ENCODE peak calls at places on chromosome 10, in five cellular contexts. One of them, this sample, is unnamed.

GRCh38 chr10:13173619-13174018 is 12.3 kb downstream of the MCM10 start:
- DNase-seq in neural progenitor cell: no peak
- DNase-seq in effector CD4-positive, alpha-beta T cell: no peak
- DNase-seq in cortex of kidney: no peak
- DNase-seq in naive thymus-derived CD8-positive, alpha-beta T cell: no peak
- DNase-seq in this sample: no peak

GRCh38 chr10:112375721-112376577 is 2.0 kb downstream of the ACSL5 start:
- DNase-seq in neural progenitor cell: no peak
- DNase-seq in effector CD4-positive, alpha-beta T cell: peak
- DNase-seq in cortex of kidney: no peak
- DNase-seq in naive thymus-derived CD8-positive, alpha-beta T cell: no peak
- DNase-seq in this sample: peak

GRCh38 chr10:123150986-123151738 is 3.0 kb upstream of the BUB3 start:
- DNase-seq in neural progenitor cell: peak
- DNase-seq in effector CD4-positive, alpha-beta T cell: no peak
- DNase-seq in cortex of kidney: no peak
- DNase-seq in naive thymus-derived CD8-positive, alpha-beta T cell: no peak
- DNase-seq in this sample: no peak

GRCh38 chr10:116679351-116679750 is 58.6 kb downstream of the PNLIPRP2 start:
- DNase-seq in neural progenitor cell: no peak
- DNase-seq in effector CD4-positive, alpha-beta T cell: no peak
- DNase-seq in cortex of kidney: no peak
- DNase-seq in naive thymus-derived CD8-positive, alpha-beta T cell: no peak
- DNase-seq in this sample: no peak

GRCh38 chr10:28266449-28267224 is 36.2 kb downstream of the MPP7 start:
- DNase-seq in neural progenitor cell: no peak
- DNase-seq in effector CD4-positive, alpha-beta T cell: no peak
- DNase-seq in cortex of kidney: no peak
- DNase-seq in naive thymus-derived CD8-positive, alpha-beta T cell: no peak
- DNase-seq in this sample: no peak

GRCh38 chr10:3235996-3236510 is 63.5 kb upstream of the PITRM1 start:
- DNase-seq in neural progenitor cell: no peak
- DNase-seq in effector CD4-positive, alpha-beta T cell: no peak
- DNase-seq in cortex of kidney: no peak
- DNase-seq in naive thymus-derived CD8-positive, alpha-beta T cell: no peak
- DNase-seq in this sample: no peak

GRCh38 chr10:126937026-126937425 is 31.8 kb downstream of the DOCK1 start:
- DNase-seq in neural progenitor cell: no peak
- DNase-seq in effector CD4-positive, alpha-beta T cell: no peak
- DNase-seq in cortex of kidney: no peak
- DNase-seq in naive thymus-derived CD8-positive, alpha-beta T cell: no peak
- DNase-seq in this sample: no peak

GRCh38 chr10:52215745-52216361 is 98.2 kb upstream of the DKK1 start:
- DNase-seq in neural progenitor cell: peak
- DNase-seq in effector CD4-positive, alpha-beta T cell: no peak
- DNase-seq in cortex of kidney: no peak
- DNase-seq in naive thymus-derived CD8-positive, alpha-beta T cell: no peak
- DNase-seq in this sample: peak

GRCh38 chr10:5964736-5965135 is 12.6 kb downstream of the IL15RA start:
- DNase-seq in neural progenitor cell: no peak
- DNase-seq in effector CD4-positive, alpha-beta T cell: no peak
- DNase-seq in cortex of kidney: no peak
- DNase-seq in naive thymus-derived CD8-positive, alpha-beta T cell: no peak
- DNase-seq in this sample: no peak

GRCh38 chr10:114495303-114495702 is 91.0 kb upstream of the AFAP1L2 start:
- DNase-seq in neural progenitor cell: no peak
- DNase-seq in effector CD4-positive, alpha-beta T cell: no peak
- DNase-seq in cortex of kidney: no peak
- DNase-seq in naive thymus-derived CD8-positive, alpha-beta T cell: no peak
- DNase-seq in this sample: peak

GRCh38 chr10:124168991-124169826 is 75.8 kb upstream of the CHST15 start:
- DNase-seq in neural progenitor cell: no peak
- DNase-seq in effector CD4-positive, alpha-beta T cell: no peak
- DNase-seq in cortex of kidney: no peak
- DNase-seq in naive thymus-derived CD8-positive, alpha-beta T cell: no peak
- DNase-seq in this sample: no peak

GRCh38 chr10:77497748-77498147 is 139.9 kb downstream of the KCNMA1 start:
- DNase-seq in neural progenitor cell: no peak
- DNase-seq in effector CD4-positive, alpha-beta T cell: no peak
- DNase-seq in cortex of kidney: no peak
- DNase-seq in naive thymus-derived CD8-positive, alpha-beta T cell: no peak
- DNase-seq in this sample: no peak

GRCh38 chr10:91127341-91128082 is 93.0 kb upstream of the PCGF5 start:
- DNase-seq in neural progenitor cell: peak
- DNase-seq in effector CD4-positive, alpha-beta T cell: no peak
- DNase-seq in cortex of kidney: no peak
- DNase-seq in naive thymus-derived CD8-positive, alpha-beta T cell: no peak
- DNase-seq in this sample: no peak

GRCh38 chr10:126397640-126398382 is 9.5 kb upstream of the ADAM12 start:
- DNase-seq in neural progenitor cell: peak
- DNase-seq in effector CD4-positive, alpha-beta T cell: no peak
- DNase-seq in cortex of kidney: no peak
- DNase-seq in naive thymus-derived CD8-positive, alpha-beta T cell: no peak
- DNase-seq in this sample: no peak

GRCh38 chr10:71312840-71313789 is 5.9 kb upstream of the SLC29A3 start:
- DNase-seq in neural progenitor cell: no peak
- DNase-seq in effector CD4-positive, alpha-beta T cell: no peak
- DNase-seq in cortex of kidney: no peak
- DNase-seq in naive thymus-derived CD8-positive, alpha-beta T cell: no peak
- DNase-seq in this sample: no peak

GRCh38 chr10:78985973-78986372 is 82.8 kb upstream of the ZMIZ1 start:
- DNase-seq in neural progenitor cell: no peak
- DNase-seq in effector CD4-positive, alpha-beta T cell: no peak
- DNase-seq in cortex of kidney: no peak
- DNase-seq in naive thymus-derived CD8-positive, alpha-beta T cell: no peak
- DNase-seq in this sample: no peak

GRCh38 chr10:126225672-126226007 is 162.6 kb downstream of the ADAM12 start:
- DNase-seq in neural progenitor cell: no peak
- DNase-seq in effector CD4-positive, alpha-beta T cell: no peak
- DNase-seq in cortex of kidney: no peak
- DNase-seq in naive thymus-derived CD8-positive, alpha-beta T cell: no peak
- DNase-seq in this sample: no peak

GRCh38 chr10:61992059-61992460 is 90.6 kb downstream of the ARID5B start:
- DNase-seq in neural progenitor cell: no peak
- DNase-seq in effector CD4-positive, alpha-beta T cell: no peak
- DNase-seq in cortex of kidney: no peak
- DNase-seq in naive thymus-derived CD8-positive, alpha-beta T cell: no peak
- DNase-seq in this sample: no peak

GRCh38 chr10:68208424-68209042 is 23.4 kb downstream of the ATOH7 start:
- DNase-seq in neural progenitor cell: peak
- DNase-seq in effector CD4-positive, alpha-beta T cell: no peak
- DNase-seq in cortex of kidney: no peak
- DNase-seq in naive thymus-derived CD8-positive, alpha-beta T cell: no peak
- DNase-seq in this sample: no peak

GRCh38 chr10:103829838-103830465 is 25.4 kb downstream of the SH3PXD2A start:
- DNase-seq in neural progenitor cell: peak
- DNase-seq in effector CD4-positive, alpha-beta T cell: no peak
- DNase-seq in cortex of kidney: no peak
- DNase-seq in naive thymus-derived CD8-positive, alpha-beta T cell: no peak
- DNase-seq in this sample: no peak

GRCh38 chr10:131943021-131943814 is 38.5 kb downstream of the BNIP3 start:
- DNase-seq in neural progenitor cell: peak
- DNase-seq in effector CD4-positive, alpha-beta T cell: no peak
- DNase-seq in cortex of kidney: no peak
- DNase-seq in naive thymus-derived CD8-positive, alpha-beta T cell: no peak
- DNase-seq in this sample: no peak

GRCh38 chr10:109974509-109975191 is 33.1 kb upstream of the ADD3 start:
- DNase-seq in neural progenitor cell: no peak
- DNase-seq in effector CD4-positive, alpha-beta T cell: no peak
- DNase-seq in cortex of kidney: no peak
- DNase-seq in naive thymus-derived CD8-positive, alpha-beta T cell: no peak
- DNase-seq in this sample: no peak

GRCh38 chr10:131641231-131641630 is 259.6 kb upstream of the PPP2R2D start:
- DNase-seq in neural progenitor cell: no peak
- DNase-seq in effector CD4-positive, alpha-beta T cell: no peak
- DNase-seq in cortex of kidney: no peak
- DNase-seq in naive thymus-derived CD8-positive, alpha-beta T cell: no peak
- DNase-seq in this sample: no peak

GRCh38 chr10:79069325-79070090 is 742 bp downstream of the ZMIZ1 start:
- DNase-seq in neural progenitor cell: peak
- DNase-seq in effector CD4-positive, alpha-beta T cell: peak
- DNase-seq in cortex of kidney: no peak
- DNase-seq in naive thymus-derived CD8-positive, alpha-beta T cell: peak
- DNase-seq in this sample: peak